ENCODE peak calls at places on chromosomes 12 and 14, in nine cellular contexts. One of them, this sample, is unnamed.

GRCh38 chr14:95024380-95024779 is 132.9 kb downstream of the DICER1 start:
- DNase-seq in activated CD4-positive, alpha-beta T cell treated with anti-CD3 and anti-CD28 coated beads, Interleukin-2, amount 10 ng/mL, durations not matched to agents 7 days and 5 days: no peak
- DNase-seq in activated T-cell treated with anti-CD3 and anti-CD28 coated beads for 1 hour: no peak
- DNase-seq in choroid plexus epithelial cell: no peak
- DNase-seq in NCI-H2081: no peak
- DNase-seq in GM23338: no peak
- DNase-seq in stomach: no peak
- DNase-seq in amygdala: no peak
- DNase-seq in iris pigment epithelial cell: no peak
- DNase-seq in this sample: no peak

GRCh38 chr14:32697704-32698103 is 241.0 kb upstream of the NPAS3 start:
- DNase-seq in amygdala: no peak
- DNase-seq in activated CD4-positive, alpha-beta T cell treated with anti-CD3 and anti-CD28 coated beads, Interleukin-2, amount 10 ng/mL, durations not matched to agents 7 days and 5 days: no peak
- DNase-seq in choroid plexus epithelial cell: peak; percentile 43
- DNase-seq in activated T-cell treated with anti-CD3 and anti-CD28 coated beads for 1 hour: no peak
- DNase-seq in GM23338: no peak
- DNase-seq in NCI-H2081: no peak
- DNase-seq in stomach: no peak
- DNase-seq in iris pigment epithelial cell: peak; percentile 64
- DNase-seq in this sample: no peak

GRCh38 chr14:95597784-95598204 is 62.9 kb downstream of the GLRX5 start:
- DNase-seq in activated T-cell treated with anti-CD3 and anti-CD28 coated beads for 1 hour: no peak
- DNase-seq in iris pigment epithelial cell: peak; percentile 37
- DNase-seq in GM23338: peak; percentile 70
- DNase-seq in stomach: no peak
- DNase-seq in NCI-H2081: peak; percentile 17
- DNase-seq in choroid plexus epithelial cell: peak; percentile 19
- DNase-seq in activated CD4-positive, alpha-beta T cell treated with anti-CD3 and anti-CD28 coated beads, Interleukin-2, amount 10 ng/mL, durations not matched to agents 7 days and 5 days: no peak
- DNase-seq in amygdala: no peak
- DNase-seq in this sample: no peak

GRCh38 chr12:26113194-26113654 is 11.6 kb downstream of the BHLHE41 start:
- DNase-seq in choroid plexus epithelial cell: no peak
- DNase-seq in iris pigment epithelial cell: no peak
- DNase-seq in NCI-H2081: peak; percentile 43
- DNase-seq in amygdala: no peak
- DNase-seq in activated CD4-positive, alpha-beta T cell treated with anti-CD3 and anti-CD28 coated beads, Interleukin-2, amount 10 ng/mL, durations not matched to agents 7 days and 5 days: no peak
- DNase-seq in activated T-cell treated with anti-CD3 and anti-CD28 coated beads for 1 hour: no peak
- DNase-seq in GM23338: peak; percentile 51
- DNase-seq in stomach: no peak
- DNase-seq in this sample: peak; percentile 4

GRCh38 chr14:100656996-100657395 is 69.7 kb upstream of the DLK1 start:
- DNase-seq in choroid plexus epithelial cell: no peak
- DNase-seq in stomach: no peak
- DNase-seq in activated T-cell treated with anti-CD3 and anti-CD28 coated beads for 1 hour: no peak
- DNase-seq in amygdala: no peak
- DNase-seq in GM23338: no peak
- DNase-seq in activated CD4-positive, alpha-beta T cell treated with anti-CD3 and anti-CD28 coated beads, Interleukin-2, amount 10 ng/mL, durations not matched to agents 7 days and 5 days: no peak
- DNase-seq in NCI-H2081: no peak
- DNase-seq in iris pigment epithelial cell: no peak
- DNase-seq in this sample: no peak

GRCh38 chr14:20624495-20625070 is 16.9 kb downstream of the OR6S1 start:
- DNase-seq in choroid plexus epithelial cell: peak; percentile 74
- DNase-seq in amygdala: no peak
- DNase-seq in GM23338: peak; percentile 91
- DNase-seq in activated CD4-positive, alpha-beta T cell treated with anti-CD3 and anti-CD28 coated beads, Interleukin-2, amount 10 ng/mL, durations not matched to agents 7 days and 5 days: peak; percentile 52
- DNase-seq in NCI-H2081: no peak
- DNase-seq in activated T-cell treated with anti-CD3 and anti-CD28 coated beads for 1 hour: peak; percentile 16
- DNase-seq in stomach: peak; percentile 75
- DNase-seq in iris pigment epithelial cell: peak; percentile 88
- DNase-seq in this sample: no peak

GRCh38 chr12:31011746-31012567 is 61.7 kb upstream of the DDX11 start:
- DNase-seq in stomach: no peak
- DNase-seq in activated T-cell treated with anti-CD3 and anti-CD28 coated beads for 1 hour: no peak
- DNase-seq in iris pigment epithelial cell: no peak
- DNase-seq in NCI-H2081: no peak
- DNase-seq in choroid plexus epithelial cell: no peak
- DNase-seq in activated CD4-positive, alpha-beta T cell treated with anti-CD3 and anti-CD28 coated beads, Interleukin-2, amount 10 ng/mL, durations not matched to agents 7 days and 5 days: no peak
- DNase-seq in amygdala: no peak
- DNase-seq in GM23338: no peak
- DNase-seq in this sample: no peak

GRCh38 chr12:115617391-115617790 is 660.1 kb downstream of the MED13L start:
- DNase-seq in activated T-cell treated with anti-CD3 and anti-CD28 coated beads for 1 hour: no peak
- DNase-seq in stomach: no peak
- DNase-seq in iris pigment epithelial cell: no peak
- DNase-seq in choroid plexus epithelial cell: no peak
- DNase-seq in amygdala: no peak
- DNase-seq in GM23338: peak; percentile 29
- DNase-seq in activated CD4-positive, alpha-beta T cell treated with anti-CD3 and anti-CD28 coated beads, Interleukin-2, amount 10 ng/mL, durations not matched to agents 7 days and 5 days: no peak
- DNase-seq in NCI-H2081: no peak
- DNase-seq in this sample: no peak

GRCh38 chr12:121829250-121829918 is 25.6 kb downstream of the SETD1B start:
- DNase-seq in stomach: no peak
- DNase-seq in activated CD4-positive, alpha-beta T cell treated with anti-CD3 and anti-CD28 coated beads, Interleukin-2, amount 10 ng/mL, durations not matched to agents 7 days and 5 days: no peak
- DNase-seq in choroid plexus epithelial cell: no peak
- DNase-seq in iris pigment epithelial cell: no peak
- DNase-seq in activated T-cell treated with anti-CD3 and anti-CD28 coated beads for 1 hour: no peak
- DNase-seq in GM23338: no peak
- DNase-seq in NCI-H2081: peak; percentile 34
- DNase-seq in amygdala: no peak
- DNase-seq in this sample: no peak

GRCh38 chr12:95882080-95882479 is 23.3 kb downstream of the SNRPF start:
- DNase-seq in stomach: no peak
- DNase-seq in NCI-H2081: no peak
- DNase-seq in iris pigment epithelial cell: peak; percentile 23
- DNase-seq in activated T-cell treated with anti-CD3 and anti-CD28 coated beads for 1 hour: no peak
- DNase-seq in choroid plexus epithelial cell: peak; percentile 31
- DNase-seq in GM23338: no peak
- DNase-seq in activated CD4-positive, alpha-beta T cell treated with anti-CD3 and anti-CD28 coated beads, Interleukin-2, amount 10 ng/mL, durations not matched to agents 7 days and 5 days: no peak
- DNase-seq in amygdala: no peak
- DNase-seq in this sample: no peak

GRCh38 chr12:112735296-112735695 is 56.3 kb upstream of the RPH3A start:
- DNase-seq in choroid plexus epithelial cell: no peak
- DNase-seq in activated CD4-positive, alpha-beta T cell treated with anti-CD3 and anti-CD28 coated beads, Interleukin-2, amount 10 ng/mL, durations not matched to agents 7 days and 5 days: no peak
- DNase-seq in stomach: no peak
- DNase-seq in activated T-cell treated with anti-CD3 and anti-CD28 coated beads for 1 hour: no peak
- DNase-seq in GM23338: no peak
- DNase-seq in NCI-H2081: no peak
- DNase-seq in iris pigment epithelial cell: no peak
- DNase-seq in amygdala: no peak
- DNase-seq in this sample: no peak

GRCh38 chr14:102297436-102298170 is 7.4 kb downstream of the MOK start:
- DNase-seq in activated CD4-positive, alpha-beta T cell treated with anti-CD3 and anti-CD28 coated beads, Interleukin-2, amount 10 ng/mL, durations not matched to agents 7 days and 5 days: no peak
- DNase-seq in amygdala: no peak
- DNase-seq in iris pigment epithelial cell: no peak
- DNase-seq in NCI-H2081: no peak
- DNase-seq in choroid plexus epithelial cell: no peak
- DNase-seq in activated T-cell treated with anti-CD3 and anti-CD28 coated beads for 1 hour: no peak
- DNase-seq in stomach: no peak
- DNase-seq in GM23338: no peak
- DNase-seq in this sample: no peak

GRCh38 chr14:88189040-88189839 is 133.8 kb downstream of the KCNK10 start:
- DNase-seq in stomach: peak; percentile 88
- DNase-seq in activated T-cell treated with anti-CD3 and anti-CD28 coated beads for 1 hour: peak; percentile 18
- DNase-seq in amygdala: peak; percentile 59
- DNase-seq in iris pigment epithelial cell: peak; percentile 88
- DNase-seq in choroid plexus epithelial cell: peak; percentile 90
- DNase-seq in NCI-H2081: peak; percentile 75
- DNase-seq in GM23338: peak; percentile 95
- DNase-seq in activated CD4-positive, alpha-beta T cell treated with anti-CD3 and anti-CD28 coated beads, Interleukin-2, amount 10 ng/mL, durations not matched to agents 7 days and 5 days: peak; percentile 73
- DNase-seq in this sample: peak; percentile 79

GRCh38 chr12:52066346-52067080 is 3.3 kb upstream of the ATG101 start:
- DNase-seq in stomach: no peak
- DNase-seq in activated T-cell treated with anti-CD3 and anti-CD28 coated beads for 1 hour: no peak
- DNase-seq in GM23338: peak; percentile 25
- DNase-seq in choroid plexus epithelial cell: no peak
- DNase-seq in activated CD4-positive, alpha-beta T cell treated with anti-CD3 and anti-CD28 coated beads, Interleukin-2, amount 10 ng/mL, durations not matched to agents 7 days and 5 days: no peak
- DNase-seq in NCI-H2081: no peak
- DNase-seq in iris pigment epithelial cell: no peak
- DNase-seq in amygdala: no peak
- DNase-seq in this sample: no peak

GRCh38 chr14:76346391-76347160 is 29.4 kb upstream of the ESRRB start:
- DNase-seq in iris pigment epithelial cell: peak; percentile 8
- DNase-seq in NCI-H2081: peak; percentile 53
- DNase-seq in choroid plexus epithelial cell: peak; percentile 6
- DNase-seq in GM23338: no peak
- DNase-seq in amygdala: no peak
- DNase-seq in activated CD4-positive, alpha-beta T cell treated with anti-CD3 and anti-CD28 coated beads, Interleukin-2, amount 10 ng/mL, durations not matched to agents 7 days and 5 days: no peak
- DNase-seq in stomach: no peak
- DNase-seq in activated T-cell treated with anti-CD3 and anti-CD28 coated beads for 1 hour: no peak
- DNase-seq in this sample: no peak

GRCh38 chr12:120649442-120650248 is 9.2 kb downstream of the CABP1 start:
- DNase-seq in amygdala: peak; percentile 26
- DNase-seq in activated T-cell treated with anti-CD3 and anti-CD28 coated beads for 1 hour: no peak
- DNase-seq in stomach: no peak
- DNase-seq in GM23338: peak; percentile 40
- DNase-seq in choroid plexus epithelial cell: no peak
- DNase-seq in activated CD4-positive, alpha-beta T cell treated with anti-CD3 and anti-CD28 coated beads, Interleukin-2, amount 10 ng/mL, durations not matched to agents 7 days and 5 days: no peak
- DNase-seq in iris pigment epithelial cell: no peak
- DNase-seq in NCI-H2081: no peak
- DNase-seq in this sample: peak; percentile 51

GRCh38 chr14:103078420-103078749 is 5.6 kb upstream of the LBHD2 start:
- DNase-seq in NCI-H2081: peak; percentile 84
- DNase-seq in amygdala: peak; percentile 35
- DNase-seq in stomach: peak; percentile 90
- DNase-seq in iris pigment epithelial cell: peak; percentile 79
- DNase-seq in activated CD4-positive, alpha-beta T cell treated with anti-CD3 and anti-CD28 coated beads, Interleukin-2, amount 10 ng/mL, durations not matched to agents 7 days and 5 days: peak; percentile 82
- DNase-seq in activated T-cell treated with anti-CD3 and anti-CD28 coated beads for 1 hour: peak; percentile 67
- DNase-seq in choroid plexus epithelial cell: peak; percentile 88
- DNase-seq in GM23338: peak; percentile 92
- DNase-seq in this sample: peak; percentile 91

GRCh38 chr14:56885795-56886194 is 75.5 kb upstream of the OTX2 start:
- DNase-seq in NCI-H2081: no peak
- DNase-seq in iris pigment epithelial cell: no peak
- DNase-seq in activated T-cell treated with anti-CD3 and anti-CD28 coated beads for 1 hour: no peak
- DNase-seq in GM23338: peak; percentile 77
- DNase-seq in choroid plexus epithelial cell: no peak
- DNase-seq in stomach: no peak
- DNase-seq in activated CD4-positive, alpha-beta T cell treated with anti-CD3 and anti-CD28 coated beads, Interleukin-2, amount 10 ng/mL, durations not matched to agents 7 days and 5 days: no peak
- DNase-seq in amygdala: no peak
- DNase-seq in this sample: no peak

GRCh38 chr12:79688376-79689040 is 2.3 kb downstream of the PAWR start:
- DNase-seq in NCI-H2081: no peak
- DNase-seq in iris pigment epithelial cell: peak; percentile 16
- DNase-seq in stomach: no peak
- DNase-seq in activated T-cell treated with anti-CD3 and anti-CD28 coated beads for 1 hour: no peak
- DNase-seq in GM23338: no peak
- DNase-seq in choroid plexus epithelial cell: no peak
- DNase-seq in amygdala: no peak
- DNase-seq in activated CD4-positive, alpha-beta T cell treated with anti-CD3 and anti-CD28 coated beads, Interleukin-2, amount 10 ng/mL, durations not matched to agents 7 days and 5 days: no peak
- DNase-seq in this sample: no peak

GRCh38 chr14:30607156-30607780 is 14.9 kb upstream of the SCFD1 start:
- DNase-seq in activated T-cell treated with anti-CD3 and anti-CD28 coated beads for 1 hour: no peak
- DNase-seq in activated CD4-positive, alpha-beta T cell treated with anti-CD3 and anti-CD28 coated beads, Interleukin-2, amount 10 ng/mL, durations not matched to agents 7 days and 5 days: no peak
- DNase-seq in GM23338: no peak
- DNase-seq in NCI-H2081: no peak
- DNase-seq in amygdala: no peak
- DNase-seq in choroid plexus epithelial cell: peak; percentile 31
- DNase-seq in stomach: no peak
- DNase-seq in iris pigment epithelial cell: peak; percentile 38
- DNase-seq in this sample: no peak

GRCh38 chr12:79911889-79912656 is 22.8 kb downstream of the PPP1R12A start:
- DNase-seq in GM23338: no peak
- DNase-seq in activated CD4-positive, alpha-beta T cell treated with anti-CD3 and anti-CD28 coated beads, Interleukin-2, amount 10 ng/mL, durations not matched to agents 7 days and 5 days: no peak
- DNase-seq in activated T-cell treated with anti-CD3 and anti-CD28 coated beads for 1 hour: no peak
- DNase-seq in amygdala: no peak
- DNase-seq in iris pigment epithelial cell: peak; percentile 50
- DNase-seq in NCI-H2081: no peak
- DNase-seq in choroid plexus epithelial cell: peak; percentile 47
- DNase-seq in stomach: no peak
- DNase-seq in this sample: no peak

GRCh38 chr12:122537021-122537420 is 10.0 kb downstream of the KNTC1 start:
- DNase-seq in stomach: no peak
- DNase-seq in activated T-cell treated with anti-CD3 and anti-CD28 coated beads for 1 hour: no peak
- DNase-seq in NCI-H2081: no peak
- DNase-seq in GM23338: no peak
- DNase-seq in iris pigment epithelial cell: no peak
- DNase-seq in choroid plexus epithelial cell: no peak
- DNase-seq in activated CD4-positive, alpha-beta T cell treated with anti-CD3 and anti-CD28 coated beads, Interleukin-2, amount 10 ng/mL, durations not matched to agents 7 days and 5 days: no peak
- DNase-seq in amygdala: no peak
- DNase-seq in this sample: no peak